ENCODE peak calls at places on chromosomes 1 and 21, in four cellular contexts. H, K, S and Z are unnamed samples.

GRCh38 chr1:165628127-165628857 is 2.7 kb upstream of the MGST3 start:
- DNase-seq in K (no peak), S (no peak), H (no peak), Z (no peak)

GRCh38 chr1:208681878-208682663 is 437.9 kb upstream of the PLXNA2 start:
- DNase-seq in K (no peak), H (no peak), S (no peak), Z (no peak)

GRCh38 chr1:34763142-34763781 is 3.7 kb downstream of the GJB4 start:
- DNase-seq in K (no peak), H (no peak), S (peak), Z (no peak)

GRCh38 chr1:198970919-198971318 is 332.1 kb downstream of the PTPRC start:
- DNase-seq in S (peak), K (no peak), H (no peak), Z (no peak)

GRCh38 chr1:85027242-85027983 is 20.9 kb downstream of the MCOLN3 start:
- DNase-seq in H (no peak), S (peak), K (no peak), Z (no peak)

GRCh38 chr1:218851601-218852000 is 322.1 kb upstream of the LYPLAL1 start:
- DNase-seq in H (no peak), S (no peak), K (no peak), Z (no peak)

GRCh38 chr1:172978595-172978994 is 72.1 kb downstream of the TNFSF18 start:
- DNase-seq in K (no peak), H (no peak), S (no peak), Z (no peak)

GRCh38 chr1:31421404-31422040 is 8.5 kb downstream of the SERINC2 start:
- DNase-seq in H (no peak), S (peak), K (no peak), Z (no peak)

GRCh38 chr21:43280949-43281633 is 112.3 kb downstream of the CRYAA start:
- DNase-seq in S (no peak), H (no peak), K (no peak), Z (peak)

GRCh38 chr1:114770989-114771388 is 9.5 kb downstream of the SIKE1 start:
- DNase-seq in H (no peak), K (no peak), S (no peak), Z (no peak)

GRCh38 chr1:67690411-67690810 is 5.4 kb downstream of the GADD45A start:
- DNase-seq in K (no peak), H (no peak), S (no peak), Z (no peak)

GRCh38 chr1:917466-918091 is 6.1 kb upstream of the SAMD11 start:
- DNase-seq in H (no peak), S (no peak), K (no peak), Z (peak)

GRCh38 chr1:235403598-235403997 is 36.4 kb downstream of the TBCE start:
- DNase-seq in H (no peak), K (no peak), S (peak), Z (no peak)

GRCh38 chr1:46506470-46507219 is 17.0 kb downstream of the DMBX1 start:
- DNase-seq in H (no peak), K (no peak), S (no peak), Z (no peak)

GRCh38 chr21:45479691-45480675 is 62.3 kb downstream of the SLC19A1 start:
- DNase-seq in S (no peak), H (no peak), K (no peak), Z (no peak)

GRCh38 chr21:44618504-44618903 is 6.6 kb downstream of the KRTAP10-8 start:
- DNase-seq in S (peak), H (peak), K (peak), Z (no peak)

GRCh38 chr1:205226868-205227583 is 720 bp upstream of the TMCC2 start:
- DNase-seq in K (no peak), H (no peak), S (peak), Z (no peak)

GRCh38 chr1:184272178-184272866 is 114.5 kb upstream of the C1orf21 start:
- DNase-seq in H (no peak), K (no peak), S (no peak), Z (no peak)

GRCh38 chr1:12539705-12540579 is 78.1 kb downstream of the DHRS3 start:
- DNase-seq in S (peak), H (peak), K (peak), Z (peak)

GRCh38 chr1:47669081-47669585 is 231.3 kb downstream of the FOXD2 start:
- DNase-seq in K (peak), H (no peak), S (no peak), Z (no peak)

DNA sequence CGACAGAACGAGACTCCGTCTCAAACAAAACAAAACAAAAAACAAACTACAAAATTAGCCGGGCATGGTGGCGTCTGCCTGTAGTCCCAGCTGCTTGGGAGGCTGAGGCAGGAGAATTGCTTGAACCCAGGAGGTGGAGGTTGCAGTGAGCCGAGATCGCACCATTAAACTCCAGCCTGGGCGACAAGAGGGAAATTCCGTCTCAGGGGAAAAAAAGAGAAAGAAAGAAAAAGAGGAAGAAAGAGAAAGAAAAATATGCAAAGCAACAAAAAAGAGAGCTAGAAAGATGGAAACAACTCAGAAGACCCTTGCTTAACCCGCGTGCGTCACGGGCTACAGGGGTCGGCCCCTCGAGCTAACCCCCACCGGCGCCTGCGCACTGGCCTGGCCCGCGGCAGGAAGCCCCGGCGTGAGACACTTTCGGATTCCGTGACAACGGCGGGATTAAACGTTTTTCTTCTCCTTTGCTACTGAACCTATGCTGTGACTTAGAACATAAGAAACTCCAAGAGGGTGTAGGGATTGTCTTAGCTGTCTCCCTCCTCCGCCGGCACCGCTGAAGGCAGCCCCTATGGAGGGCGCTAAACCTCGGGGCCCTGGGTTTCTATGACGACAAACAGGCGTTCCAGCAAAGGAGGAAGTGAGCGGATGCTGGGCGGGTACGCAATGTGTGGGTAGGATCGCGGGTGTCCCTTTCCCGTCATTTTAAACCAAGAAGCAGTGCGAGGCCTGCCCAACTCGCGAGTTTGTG is at the start of gene AXDND1:
- DNase-seq in S (peak), H (peak), K (peak), Z (peak)
- TF ChIP-seq EP300 in S (no peak), H (peak), K (no peak), Z (no peak)

DNA sequence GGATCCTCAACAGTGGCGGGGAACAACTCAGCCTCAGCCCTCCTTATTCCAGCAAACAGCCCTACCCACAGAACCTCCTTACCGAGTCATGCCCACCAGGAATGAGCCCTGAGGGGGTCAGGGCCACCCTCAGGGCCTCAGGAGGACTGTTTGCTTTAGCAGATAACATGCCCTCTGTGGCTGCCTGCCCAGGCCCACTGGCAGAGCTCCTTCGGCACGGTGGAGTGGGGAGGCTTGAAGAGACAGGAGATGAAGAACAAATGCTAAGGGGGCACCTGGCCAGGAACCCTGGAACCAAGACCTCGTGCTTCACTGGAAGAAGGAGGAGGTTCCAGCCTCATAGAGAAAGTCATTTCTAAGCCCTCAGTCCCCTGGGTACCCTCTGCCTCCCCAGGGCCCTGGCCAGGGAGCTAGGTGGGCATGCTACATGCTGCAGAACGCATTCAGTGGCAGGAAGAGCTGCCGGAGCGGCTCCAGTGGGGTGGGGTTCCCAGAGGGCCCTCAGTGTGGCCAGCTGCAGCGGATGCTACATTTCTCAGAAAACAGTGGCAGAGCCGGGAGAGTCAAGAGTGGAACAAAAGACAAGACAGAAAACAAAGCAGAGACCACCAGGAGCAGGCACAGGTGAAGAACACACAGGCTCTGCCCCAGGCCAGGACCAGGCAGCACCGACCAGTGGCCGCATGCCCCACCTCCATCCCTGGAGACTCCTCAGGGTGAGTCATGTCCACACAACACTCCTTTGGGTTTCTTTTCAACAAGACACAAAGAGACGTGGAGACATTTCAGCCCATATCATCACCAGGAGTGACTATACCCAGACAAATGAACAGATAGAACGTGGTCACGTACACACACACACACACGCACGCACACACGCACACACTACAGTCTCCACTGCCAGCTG is 39.8 kb downstream of the RIMS3 start:
- DNase-seq in H (no peak), K (no peak), S (no peak), Z (no peak)
- TF ChIP-seq POLR2A in H (no peak), K (no peak), S (no peak), Z (no peak)

GRCh38 chr21:15112858-15113257 is 48.1 kb upstream of the NRIP1 start:
- DNase-seq in S (no peak), H (no peak), K (no peak), Z (no peak)
- TF ChIP-seq CTCF in S (no peak), H (no peak), K (no peak), Z (no peak)

GRCh38 chr1:157234705-157235273 is 96.6 kb upstream of the ETV3 start:
- DNase-seq in H (no peak), S (no peak), K (no peak), Z (no peak)
- TF ChIP-seq EP300 in H (no peak), S (no peak), K (no peak), Z (no peak)

GRCh38 chr1:201982923-201983805 is 716 bp downstream of the RNPEP start:
- DNase-seq in S (peak), H (peak), K (peak), Z (peak)
- TF ChIP-seq POLR2A in S (peak), H (no peak), K (no peak), Z (no peak)

DNA sequence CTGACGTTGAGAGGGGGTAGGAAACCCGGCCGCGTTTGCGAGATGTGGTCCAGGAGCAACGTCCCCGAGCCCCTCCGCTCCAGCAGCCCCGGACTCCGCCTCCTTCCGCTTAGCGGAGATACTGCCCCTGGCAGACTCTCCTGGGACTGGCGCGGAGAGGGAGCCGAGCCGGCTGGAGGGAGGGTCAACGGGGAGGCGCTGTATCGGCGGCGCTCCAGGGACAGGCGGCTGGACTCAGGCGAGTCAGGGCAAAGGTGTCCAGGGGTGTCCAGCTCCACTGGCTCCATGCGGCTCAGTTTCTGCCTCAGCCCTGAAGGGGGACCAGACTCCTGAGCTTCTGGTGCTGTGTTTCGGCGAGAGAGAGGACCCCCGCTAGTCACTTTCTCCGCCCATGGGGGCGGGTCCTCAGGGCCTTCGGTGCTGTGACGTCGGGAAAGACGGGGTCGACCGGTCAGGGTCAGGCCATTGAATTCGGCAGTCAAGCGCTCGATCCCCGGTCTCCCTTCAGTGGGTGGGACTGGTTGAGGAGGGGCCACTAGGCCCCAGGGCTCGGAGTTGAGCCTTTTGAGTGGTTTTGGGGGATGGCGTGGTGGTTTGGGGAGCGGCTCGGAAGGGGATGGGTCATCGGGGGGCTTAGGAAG is 2.8 kb upstream of the LIX1L start:
- DNase-seq in S (peak), K (peak), H (no peak), Z (peak)
- TF ChIP-seq CTCF in S (no peak), K (no peak), H (peak), Z (peak)

GRCh38 chr1:223669003-223669402 is 3.5 kb upstream of the CAPN8 start:
- DNase-seq in S (no peak), K (no peak), H (no peak), Z (no peak)
- TF ChIP-seq EP300 in S (no peak), K (no peak), H (no peak), Z (no peak)

GRCh38 chr1:9068971-9069323 is 488 bp downstream of the SLC2A5 start:
- DNase-seq in K (no peak), H (no peak), S (no peak), Z (no peak)

GRCh38 chr1:9069324-9070100 is at the start of gene SLC2A5:
- DNase-seq in H (peak), S (no peak), K (peak), Z (peak)

GRCh38 chr1:9065213-9065751 is 4.2 kb downstream of the SLC2A5 start:
- DNase-seq in S (no peak), H (no peak), K (no peak), Z (peak)

GRCh38 chr1:9070421-9071015 is 1.1 kb upstream of the SLC2A5 start:
- DNase-seq in S (no peak), K (no peak), H (no peak), Z (no peak)

DNA sequence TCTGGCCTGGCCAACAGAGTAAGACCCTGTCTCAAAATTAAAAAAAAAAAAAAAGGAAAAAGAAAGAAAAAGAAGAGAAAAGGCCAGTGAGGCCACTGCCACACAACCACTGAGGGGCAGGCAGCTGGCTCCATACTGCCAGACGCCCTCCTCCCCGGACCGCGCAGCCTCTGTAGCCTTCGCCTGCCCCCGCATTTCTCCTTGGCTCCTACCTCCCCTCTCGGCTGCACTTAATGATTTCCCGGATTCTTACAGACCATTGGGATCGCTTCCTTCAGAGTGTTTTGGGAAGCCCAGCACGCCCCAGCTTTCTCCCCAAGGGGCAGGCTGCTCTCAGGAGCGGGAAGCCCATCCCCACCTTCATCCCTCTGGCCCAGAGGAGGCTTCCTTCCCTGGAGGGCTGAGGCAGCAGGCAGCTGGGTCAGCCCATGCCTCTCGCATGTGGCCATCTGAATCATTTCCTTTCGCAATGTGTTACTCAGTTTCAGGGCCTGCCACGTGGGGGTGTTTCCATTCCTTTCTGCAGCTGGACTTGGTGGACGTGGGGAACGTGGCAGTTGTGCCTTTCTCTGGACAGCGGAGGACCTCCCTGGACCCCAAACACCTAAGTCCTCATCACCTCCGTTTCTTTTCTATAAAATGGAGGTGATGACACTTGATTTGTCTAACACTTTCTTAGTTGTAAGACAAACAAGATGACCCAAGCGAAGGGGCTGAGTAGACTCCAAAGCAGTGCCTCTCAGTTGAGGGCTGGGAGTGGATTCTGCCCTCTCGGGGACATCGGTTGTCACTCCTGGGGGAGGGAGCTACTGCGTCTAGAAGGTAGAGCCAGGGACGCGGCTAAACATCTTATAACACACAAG is 2.3 kb downstream of the SLC2A5 start:
- DNase-seq in K (peak), S (no peak), H (peak), Z (peak)
- TF ChIP-seq POLR2A in K (no peak), S (no peak), H (no peak), Z (peak)

GRCh38 chr1:212166296-212167039 is 118.7 kb upstream of the PPP2R5A start:
- DNase-seq in H (no peak), K (no peak), S (no peak), Z (no peak)

GRCh38 chr1:212158912-212159796 is 123.6 kb downstream of the DTL start:
- DNase-seq in H (no peak), S (no peak), K (no peak), Z (no peak)

GRCh38 chr1:212164095-212164872 is 120.9 kb upstream of the PPP2R5A start:
- DNase-seq in H (no peak), S (no peak), K (no peak), Z (no peak)

GRCh38 chr1:212161231-212161781 is 123.9 kb upstream of the PPP2R5A start:
- DNase-seq in K (no peak), H (no peak), S (no peak), Z (no peak)

DNA sequence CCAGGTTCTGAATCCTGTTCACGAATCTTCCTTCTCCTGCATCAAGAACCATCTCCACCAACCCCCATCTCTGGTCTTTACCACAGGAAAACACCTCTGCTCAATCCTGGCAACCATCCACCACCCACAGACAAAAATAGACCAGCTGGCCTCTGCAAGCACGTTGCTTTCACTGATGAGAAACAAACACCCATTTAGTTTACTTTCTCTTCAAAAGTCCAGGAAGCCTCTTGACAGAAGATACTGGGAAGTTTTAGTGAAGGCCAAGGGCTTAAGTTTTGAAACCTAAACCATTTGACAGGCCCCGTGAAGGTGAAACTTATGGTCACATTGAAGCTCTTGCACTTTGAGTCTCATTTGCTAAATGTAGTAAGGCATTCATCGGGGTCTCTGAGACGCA is 122.6 kb upstream of the PPP2R5A start:
- DNase-seq in K (peak), S (no peak), H (peak), Z (no peak)
- TF ChIP-seq CTCF in K (no peak), S (no peak), H (no peak), Z (no peak)

DNA sequence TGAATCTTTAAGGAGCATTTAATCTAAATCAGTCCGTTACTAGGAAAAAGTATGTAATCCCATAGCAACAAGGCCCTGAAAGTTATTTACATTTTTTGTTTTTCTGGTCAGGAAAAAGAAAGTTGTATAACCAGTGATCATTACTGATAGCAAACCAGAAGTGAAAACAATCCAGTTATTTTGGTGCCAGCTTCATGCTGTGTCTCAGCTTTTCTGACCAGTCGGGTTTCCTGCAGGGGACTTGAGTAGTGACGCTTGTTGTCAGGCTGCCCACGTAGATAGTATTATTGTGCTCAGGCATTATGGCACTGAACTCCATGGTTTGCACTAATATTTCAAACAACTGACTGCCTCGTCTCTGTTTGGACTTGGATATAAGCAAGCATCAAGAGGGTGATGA is 55.2 kb downstream of the SASS6 start:
- DNase-seq in K (no peak), S (no peak), H (no peak), Z (no peak)
- TF ChIP-seq EP300 in K (no peak), S (no peak), H (no peak), Z (no peak)